ENCODE peak calls at places on chromosomes 2 and 18, in nine cellular contexts. J is K562, T is HepG2, I is A549, B is H1, X is GM12878, W is HCT116, O is SK-N-SH, U is endothelial cell of umbilical vein. H is an unnamed sample.

GRCh38 chr18:8988262-8988871 is 114.1 kb upstream of the NDUFV2 start:
- DNase-seq in T (peak; percentile 46), J (peak; percentile 56), W (peak; percentile 52), B (peak; percentile 73), U (peak; percentile 62), X (no peak), I (peak; percentile 41), O (peak; percentile 81), H (peak; percentile 71)

GRCh38 chr2:138485019-138485418 is 16.6 kb upstream of the SPOPL start:
- DNase-seq in O (no peak), J (no peak), T (no peak), X (no peak), B (no peak), U (no peak), I (no peak), W (no peak), H (no peak)

GRCh38 chr2:209138079-209138478 is 285.8 kb upstream of the MAP2 start:
- DNase-seq in U (no peak), T (no peak), W (no peak), I (no peak), B (no peak), J (no peak), X (no peak), O (no peak), H (no peak)

GRCh38 chr18:79849328-79850207 is 51.8 kb downstream of the KCNG2 start:
- DNase-seq in W (no peak), X (no peak), T (no peak), I (no peak), B (peak; percentile 41), U (no peak), O (no peak), J (no peak), H (no peak)

GRCh38 chr2:201796478-201796865 is 9.9 kb upstream of the CDK15 start:
- DNase-seq in B (no peak), T (no peak), O (no peak), U (no peak), I (no peak), J (no peak), X (no peak), W (no peak), H (no peak)

GRCh38 chr2:232365621-232366321 is 12.8 kb upstream of the ALPP start:
- DNase-seq in I (peak; percentile 52), T (peak; percentile 62), B (no peak), J (peak; percentile 24), U (no peak), W (peak; percentile 29), O (peak; percentile 73), X (no peak), H (peak; percentile 56)

GRCh38 chr18:23929362-23929940 is 85.1 kb upstream of the TTC39C start:
- DNase-seq in I (no peak), U (no peak), W (no peak), B (no peak), T (no peak), X (no peak), J (no peak), O (no peak), H (no peak)

GRCh38 chr2:44548221-44549098 is 186.7 kb downstream of the CAMKMT start:
- DNase-seq in O (no peak), T (no peak), U (no peak), I (no peak), W (no peak), X (no peak), B (no peak), J (no peak), H (no peak)

GRCh38 chr2:240514631-240515030 is 43.2 kb downstream of the ANKMY1 start:
- DNase-seq in W (no peak), O (no peak), J (no peak), B (peak; percentile 16), X (no peak), I (no peak), T (no peak), U (no peak), H (no peak)

GRCh38 chr2:10028407-10028987 is 14.9 kb upstream of the KLF11 start:
- DNase-seq in I (no peak), J (peak; percentile 30), O (no peak), U (no peak), X (no peak), T (no peak), B (no peak), W (no peak), H (peak; percentile 75)

GRCh38 chr2:159650574-159650973 is 34.2 kb upstream of the BAZ2B start:
- DNase-seq in W (no peak), I (no peak), J (no peak), O (no peak), X (no peak), B (no peak), T (no peak), U (no peak), H (peak; percentile 9)

GRCh38 chr2:85175369-85176299 is 42.4 kb downstream of the TCF7L1 start:
- DNase-seq in O (no peak), B (no peak), T (peak; percentile 66), X (no peak), W (no peak), I (no peak), J (no peak), U (peak; percentile 81), H (no peak)

GRCh38 chr2:38076710-38077430 is 919 bp upstream of the CYP1B1 start:
- DNase-seq in I (peak; percentile 78), U (no peak), T (no peak), W (peak; percentile 48), O (peak; percentile 98), J (peak; percentile 20), X (no peak), B (no peak), H (peak; percentile 95)

GRCh38 chr2:2847131-2847740 is 516.2 kb upstream of the MYT1L start:
- DNase-seq in W (no peak), I (no peak), B (no peak), X (no peak), T (no peak), J (no peak), U (no peak), O (peak; percentile 90), H (no peak)

DNA sequence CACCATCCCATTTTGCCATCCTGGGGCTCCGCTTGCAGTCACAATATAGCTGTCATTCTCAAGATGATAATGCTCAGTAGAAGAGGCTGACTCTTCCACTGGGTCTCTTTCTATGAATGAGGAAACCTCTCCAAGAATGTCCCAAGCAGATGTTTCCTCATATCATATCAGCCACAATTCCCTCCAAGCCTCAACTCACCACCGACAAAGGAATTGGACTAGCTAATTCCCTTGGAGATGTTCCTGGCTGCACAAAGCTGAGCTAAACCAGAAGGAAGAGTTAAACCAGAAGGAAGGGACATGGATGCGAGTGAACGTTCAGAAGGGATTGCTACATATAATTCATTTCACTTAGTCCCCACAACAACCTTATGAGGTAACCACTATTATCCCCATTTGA is 65.0 kb upstream of the NPAS2 start:
- DNase-seq in U (no peak), X (no peak), T (no peak), I (no peak), O (no peak), J (no peak), B (no peak), W (no peak), H (no peak)
- H3K4me3 ChIP-seq in U (no peak overlapping the region), X (no peak overlapping the region), T (no peak overlapping the region), I (no peak overlapping the region), O (no peak overlapping the region), J (no peak overlapping the region), B (no peak overlapping the region), W (no peak overlapping the region), H (no peak overlapping the region)

DNA sequence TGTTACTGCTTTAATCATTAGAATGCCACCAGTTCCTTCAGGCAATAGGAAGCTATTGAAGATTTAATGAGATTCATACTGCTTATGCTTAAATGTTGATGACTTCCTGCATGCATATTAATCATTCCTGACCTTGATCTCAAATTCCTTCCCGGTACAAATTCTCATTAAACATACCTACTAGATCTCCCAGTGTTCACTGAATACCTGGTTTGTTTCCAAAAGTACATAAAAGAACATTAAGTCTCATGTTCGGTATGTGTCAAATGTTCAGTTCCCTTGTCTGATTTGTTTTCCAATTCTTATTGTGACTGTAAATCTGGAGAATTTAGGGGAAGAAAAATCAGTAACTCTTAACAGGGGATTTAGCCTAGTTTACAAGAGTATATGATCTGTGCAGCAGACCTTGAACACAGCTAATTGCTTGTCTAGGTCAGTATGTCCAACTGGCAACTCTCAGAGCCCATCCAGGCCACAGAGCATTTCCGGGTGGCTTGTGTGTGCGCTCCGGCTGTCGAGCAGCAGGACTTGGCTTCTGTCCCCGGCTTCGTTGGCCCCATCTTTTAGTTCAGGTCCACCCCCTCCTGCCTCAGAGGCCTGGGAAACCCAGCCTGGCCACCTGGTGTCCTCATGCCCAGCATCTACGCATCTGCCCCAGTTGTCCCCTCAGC is 13.1 kb downstream of the METAP1D start:
- DNase-seq in W (no peak), T (peak; percentile 33), J (no peak), U (no peak), O (no peak), B (no peak), X (no peak), I (no peak), H (no peak)
- TF ChIP-seq MAX in W (no peak), T (peak; percentile 10), J (no peak), U (no peak), O (no peak), B (no peak), X (no peak), I (no peak), H (no peak)

GRCh38 chr18:50374753-50375391 is at the start of gene SKA1:
- DNase-seq in T (peak; percentile 87), J (peak; percentile 93), U (peak; percentile 95), W (peak; percentile 89), B (peak; percentile 94), O (peak; percentile 98), X (peak; percentile 77), I (peak; percentile 72), H (peak; percentile 95)

GRCh38 chr18:50374170-50374752 is 585 bp upstream of the SKA1 start:
- DNase-seq in T (no peak), W (no peak), O (no peak), X (no peak), B (no peak), I (no peak), J (no peak), U (no peak), H (no peak)

GRCh38 chr18:50372743-50373142 is 2.1 kb upstream of the SKA1 start:
- DNase-seq in B (no peak), T (no peak), J (peak; percentile 15), O (no peak), W (no peak), X (no peak), U (no peak), I (no peak), H (peak; percentile 32)

GRCh38 chr18:50373531-50373930 is 1.3 kb upstream of the SKA1 start:
- DNase-seq in B (no peak), X (no peak), T (no peak), I (no peak), O (no peak), U (no peak), J (peak; percentile 14), W (no peak), H (no peak)

GRCh38 chr18:50369672-50370071 is 5.2 kb upstream of the SKA1 start:
- DNase-seq in W (no peak), T (no peak), O (no peak), J (no peak), U (no peak), B (no peak), I (no peak), X (no peak), H (no peak)
- H3K4me3 ChIP-seq in W (no peak overlapping the region), T (no peak overlapping the region), O (no peak overlapping the region), J (no peak overlapping the region), U (no peak overlapping the region), B (no peak overlapping the region), I (no peak overlapping the region), X (no peak overlapping the region), H (no peak overlapping the region)

GRCh38 chr2:241678784-241679540 is 7.7 kb downstream of the DTYMK start:
- DNase-seq in U (no peak), W (no peak), B (no peak), I (no peak), X (no peak), T (no peak), J (no peak), O (no peak), H (no peak)
- TF ChIP-seq MAX in U (no peak), W (no peak), B (no peak), I (no peak), X (no peak), T (no peak), J (no peak), O (no peak), H (no peak)